ENCODE peak calls at places on chromosomes 16 and 17, in six cellular contexts. J is uterus, K is transverse colon, T is stomach, S is NB4, D is HCT116. I is an unnamed sample.

GRCh38 chr17:56478836-56479447 is 114.6 kb upstream of the NOG start:
- DNase-seq in J (no peak), K (no peak), T (no peak), S (peak), D (peak), I (peak)

GRCh38 chr17:61465550-61466237 is 13.5 kb downstream of the TBX4 start:
- DNase-seq in J (peak), K (no peak), T (no peak), S (no peak), D (no peak), I (no peak)

GRCh38 chr17:80853076-80853475 is 138.6 kb upstream of the CHMP6 start:
- DNase-seq in J (no peak), K (no peak), T (no peak), S (no peak), D (no peak), I (no peak)

GRCh38 chr17:66270106-66270505 is 32.3 kb upstream of the PRKCA start:
- DNase-seq in J (no peak), K (no peak), T (no peak), S (no peak), D (no peak), I (no peak)

GRCh38 chr17:3316836-3317235 is 18.7 kb upstream of the OR3A1 start:
- DNase-seq in J (no peak), K (no peak), T (no peak), S (no peak), D (no peak), I (no peak)

GRCh38 chr16:84378099-84378498 is 9.8 kb downstream of the ATP2C2 start:
- DNase-seq in J (no peak), K (no peak), T (no peak), S (no peak), D (no peak), I (no peak)

GRCh38 chr17:8075081-8075480 is 12.4 kb downstream of the ALOX12B start:
- DNase-seq in J (no peak), K (no peak), T (no peak), S (no peak), D (no peak), I (no peak)

GRCh38 chr17:50288306-50288705 is 14.0 kb downstream of the TMEM92 start:
- DNase-seq in J (no peak), K (no peak), T (no peak), S (no peak), D (no peak), I (no peak)

GRCh38 chr16:11342021-11342855 is 3.0 kb upstream of the RMI2 start:
- DNase-seq in J (no peak), K (no peak), T (no peak), S (no peak), D (no peak), I (no peak)

GRCh38 chr16:11347831-11348230 is 2.6 kb downstream of the RMI2 start:
- DNase-seq in J (no peak), K (no peak), T (no peak), S (no peak), D (no peak), I (no peak)

GRCh38 chr16:11346700-11347319 is 1.6 kb downstream of the RMI2 start:
- DNase-seq in J (no peak), K (no peak), T (no peak), S (no peak), D (no peak), I (no peak)

GRCh38 chr16:11348737-11349598 is 3.7 kb downstream of the RMI2 start:
- DNase-seq in J (no peak), K (no peak), T (no peak), S (no peak), D (no peak), I (no peak)

DNA sequence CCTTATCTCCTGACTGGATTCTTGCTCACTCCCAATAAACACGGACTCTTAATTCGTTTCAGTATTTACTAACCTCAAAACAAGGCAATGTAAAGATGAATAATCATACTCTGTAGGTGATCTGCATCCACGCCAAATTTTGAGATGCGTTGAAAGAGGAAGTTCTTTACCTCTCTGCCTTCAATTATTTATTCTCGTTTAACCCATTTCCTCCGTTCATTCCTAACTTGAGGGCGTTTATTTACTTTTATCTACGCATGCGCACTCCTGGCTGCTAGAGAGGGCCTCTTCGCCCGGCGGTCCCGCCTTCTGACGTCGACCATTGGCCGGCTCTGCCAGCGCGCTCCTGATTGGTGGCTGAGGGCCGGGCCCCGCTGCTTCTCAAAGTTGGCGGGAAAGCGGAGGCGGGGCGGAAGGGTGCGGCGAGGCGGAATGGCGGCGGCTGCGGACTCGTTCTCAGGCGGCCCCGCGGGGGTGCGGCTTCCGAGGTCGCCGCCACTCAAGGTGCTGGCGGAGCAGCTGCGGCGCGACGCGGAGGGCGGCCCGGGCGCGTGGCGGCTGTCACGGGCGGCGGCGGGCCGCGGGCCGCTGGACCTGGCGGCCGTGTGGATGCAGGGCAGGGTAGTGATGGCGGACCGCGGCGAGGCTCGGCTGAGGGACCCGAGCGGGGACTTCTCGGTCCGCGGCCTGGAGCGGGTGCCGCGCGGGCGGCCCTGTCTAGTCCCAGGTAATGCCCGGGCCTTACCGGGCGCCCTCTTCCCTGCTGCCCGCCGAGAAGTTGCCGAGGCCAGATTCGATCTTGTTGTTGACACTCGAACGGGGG is at the start of gene RMI2:
- DNase-seq in J (peak), K (peak), T (peak), S (peak), D (peak), I (peak)
- TF ChIP-seq POLR2A in J (peak), K (peak), T (no peak), S (peak), D (peak), I (peak)

GRCh38 chr16:30406911-30407793 is at the start of gene ZNF771:
- DNase-seq in J (peak), K (peak), T (peak), S (peak), D (peak), I (peak)
- TF ChIP-seq POLR2A in J (peak), K (peak), T (no peak), S (peak), D (peak), I (no peak)

DNA sequence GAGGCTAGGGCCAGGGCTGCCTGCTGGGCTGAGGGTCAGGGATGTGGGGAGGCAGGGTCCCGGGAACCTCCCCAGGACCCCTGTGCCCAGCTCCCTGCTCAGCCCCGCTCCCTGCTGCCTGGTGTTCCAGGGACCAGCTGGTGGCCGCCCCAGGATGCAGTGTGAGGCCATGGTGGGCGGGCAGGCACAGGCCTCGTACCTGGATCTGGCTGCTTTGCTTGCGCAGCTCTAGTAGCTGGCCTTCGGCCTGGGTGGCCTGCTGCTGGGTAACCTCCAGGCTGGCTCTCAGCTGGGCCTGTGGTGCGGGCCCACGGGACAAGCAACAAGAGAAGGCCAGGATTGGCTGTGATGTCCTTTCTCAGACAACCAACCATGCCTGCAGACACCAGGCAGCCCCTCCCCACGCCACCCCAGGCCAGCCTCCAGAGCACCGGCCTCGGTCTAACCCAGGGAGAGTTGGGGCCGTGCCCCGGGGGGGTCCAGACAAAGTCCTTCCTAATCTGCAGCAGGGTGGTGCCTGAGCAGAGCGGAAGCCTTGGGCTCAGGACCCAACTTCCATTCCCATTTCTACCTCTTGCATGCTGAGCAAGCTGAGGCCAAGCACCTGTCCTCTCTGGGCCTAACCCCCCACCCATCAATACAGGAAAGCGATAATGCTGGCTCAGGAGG is 4.1 kb downstream of the TRIM65 start:
- DNase-seq in J (no peak), K (no peak), T (no peak), S (no peak), D (no peak), I (no peak)
- TF ChIP-seq POLR2A in J (no peak), K (no peak), T (no peak), S (no peak), D (no peak), I (no peak)

GRCh38 chr16:75225092-75225491 is 6.3 kb downstream of the CTRB1 start:
- DNase-seq in J (peak), K (no peak), T (no peak), S (no peak), D (no peak), I (no peak)
- TF ChIP-seq POLR2A in J (no peak), K (no peak), T (no peak), S (no peak), D (no peak), I (no peak)

DNA sequence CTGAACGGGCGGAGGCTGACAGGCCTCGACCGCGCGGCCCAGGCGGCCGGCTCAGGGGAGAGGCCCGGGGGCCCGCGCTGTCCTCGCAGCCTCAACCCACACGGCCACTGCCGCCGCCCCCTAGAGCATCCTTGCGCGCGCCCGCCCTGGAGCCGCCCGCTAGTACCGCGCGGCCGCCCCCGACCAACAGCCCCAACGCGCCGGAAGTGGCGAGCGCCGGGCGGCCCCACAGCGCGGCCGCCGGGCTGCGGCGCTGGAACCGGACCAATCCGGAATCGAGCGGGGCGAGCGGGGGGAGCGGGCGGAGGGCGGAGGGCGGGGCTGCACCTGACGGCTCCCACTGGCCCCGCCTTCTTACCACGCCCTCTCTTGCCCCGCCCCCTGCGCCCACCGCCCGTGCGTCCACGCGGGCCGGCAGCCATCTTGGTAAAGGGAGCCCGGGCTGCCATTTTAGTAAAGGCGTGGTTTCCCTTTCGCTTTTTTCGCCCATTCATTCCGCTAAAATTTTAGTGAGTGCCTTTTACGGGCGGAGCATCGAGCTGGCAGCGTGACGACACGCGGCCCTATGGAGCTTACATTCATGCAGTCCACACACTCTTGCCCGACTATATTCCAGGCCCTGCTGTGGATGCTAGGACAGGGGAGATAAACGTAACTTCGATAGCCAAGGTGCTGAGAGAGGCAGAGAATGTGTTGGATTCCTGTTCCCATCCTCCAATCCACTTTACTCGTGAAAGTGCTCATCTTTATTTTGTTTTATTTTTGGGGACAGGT is at the start of gene XPO6:
- DNase-seq in J (peak), K (peak), T (peak), S (peak), D (peak), I (peak)
- TF ChIP-seq POLR2A in J (peak), K (no peak), T (no peak), S (peak), D (no peak), I (peak)

GRCh38 chr17:42268236-42268635 is 8.0 kb downstream of the STAT5B start:
- DNase-seq in J (no peak), K (no peak), T (no peak), S (no peak), D (no peak), I (no peak)
- TF ChIP-seq POLR2A in J (no peak), K (no peak), T (no peak), S (no peak), D (no peak), I (no peak)

GRCh38 chr17:60392042-60392844 is at the start of gene USP32:
- DNase-seq in J (peak), K (peak), T (peak), S (peak), D (peak), I (peak)
- TF ChIP-seq POLR2A in J (peak), K (peak), T (no peak), S (peak), D (peak), I (peak)

GRCh38 chr17:1512351-1512750 is 4.1 kb downstream of the INPP5K start:
- DNase-seq in J (no peak), K (no peak), T (no peak), S (no peak), D (no peak), I (no peak)

GRCh38 chr17:1518410-1518809 is 2.0 kb upstream of the INPP5K start:
- DNase-seq in J (no peak), K (no peak), T (no peak), S (no peak), D (no peak), I (no peak)

GRCh38 chr17:1519678-1520077 is 3.3 kb upstream of the INPP5K start:
- DNase-seq in J (no peak), K (no peak), T (no peak), S (no peak), D (no peak), I (no peak)

GRCh38 chr17:1515640-1516402 is 591 bp downstream of the INPP5K start:
- DNase-seq in J (peak), K (peak), T (peak), S (peak), D (peak), I (peak)

GRCh38 chr17:1516403-1517161 is at the start of gene INPP5K:
- DNase-seq in J (peak), K (peak), T (peak), S (peak), D (peak), I (peak)
- TF ChIP-seq POLR2A in J (peak), K (peak), T (peak), S (peak), D (peak), I (peak)

I was measured in H54.